ENCODE peak calls at places on chromosomes 3 and 15, in ten cellular contexts. Q, R, J, Y, B, C, Z, K, N and D are unnamed samples.

GRCh38 chr15:70160267-70160666 is 62.5 kb upstream of the TLE3 start:
- DNase-seq in Q (no peak), R (no peak), J (no peak), Y (peak), B (no peak), C (no peak), Z (peak), K (no peak), N (no peak), D (no peak)

GRCh38 chr3:56997675-56998074 is 62.8 kb upstream of the SPATA12 start:
- DNase-seq in Q (no peak), R (peak), J (no peak), Y (no peak), B (no peak), C (no peak), Z (no peak), K (no peak), N (no peak), D (no peak)

GRCh38 chr3:72906154-72906553 is 18.3 kb downstream of the GXYLT2 start:
- DNase-seq in Q (no peak), R (no peak), J (no peak), Y (no peak), B (no peak), C (no peak), Z (no peak), K (no peak), N (no peak), D (no peak)

GRCh38 chr15:61038910-61039309 is 190.2 kb downstream of the RORA start:
- DNase-seq in Q (no peak), R (no peak), J (no peak), Y (no peak), B (no peak), C (no peak), Z (no peak), K (no peak), N (no peak), D (no peak)

GRCh38 chr3:177287231-177287630 is 89.9 kb upstream of the TBL1XR1 start:
- DNase-seq in Q (no peak), R (no peak), J (no peak), Y (no peak), B (no peak), C (no peak), Z (no peak), K (no peak), N (no peak), D (no peak)

GRCh38 chr3:187296915-187297314 is 5.4 kb upstream of the MASP1 start:
- DNase-seq in Q (no peak), R (peak), J (no peak), Y (no peak), B (no peak), C (no peak), Z (no peak), K (no peak), N (no peak), D (no peak)

GRCh38 chr15:46077220-46077619 is 442.4 kb downstream of the SQOR start:
- DNase-seq in Q (no peak), R (no peak), J (no peak), Y (no peak), B (no peak), C (no peak), Z (no peak), K (no peak), N (no peak), D (no peak)

GRCh38 chr3:168620854-168621253 is 525.1 kb upstream of the GOLIM4 start:
- DNase-seq in Q (no peak), R (no peak), J (no peak), Y (no peak), B (peak), C (no peak), Z (no peak), K (no peak), N (peak), D (no peak)

GRCh38 chr3:112376413-112376812 is 43.5 kb downstream of the CD200 start:
- DNase-seq in Q (no peak), R (no peak), J (no peak), Y (no peak), B (no peak), C (no peak), Z (no peak), K (no peak), N (no peak), D (no peak)

GRCh38 chr3:65953881-65954733 is 84.6 kb downstream of the MAGI1 start:
- DNase-seq in Q (no peak), R (no peak), J (no peak), Y (peak), B (no peak), C (no peak), Z (peak), K (peak), N (peak), D (no peak)

GRCh38 chr3:14510838-14511622 is 29.1 kb downstream of the GRIP2 start:
- DNase-seq in Q (no peak), R (no peak), J (peak), Y (no peak), B (no peak), C (no peak), Z (peak), K (peak), N (no peak), D (no peak)

GRCh38 chr3:4980229-4981159 is 1.3 kb downstream of the BHLHE40 start:
- DNase-seq in Q (peak), R (peak), J (peak), Y (peak), B (peak), C (peak), Z (peak), K (peak), N (peak), D (peak)
- TF ChIP-seq POLR2A in Q (peak), R (peak), J (no peak), Y (no peak), B (no peak), C (peak), Z (peak), K (peak), N (no peak), D (peak)

GRCh38 chr15:25663515-25663914 is 199.6 kb downstream of the ATP10A start:
- DNase-seq in Q (no peak), R (no peak), J (no peak), Y (no peak), B (no peak), C (no peak), Z (no peak), K (no peak), N (no peak), D (no peak)

GRCh38 chr15:25658560-25658959 is 204.6 kb downstream of the ATP10A start:
- DNase-seq in Q (no peak), R (no peak), J (no peak), Y (no peak), B (no peak), C (no peak), Z (no peak), K (no peak), N (no peak), D (no peak)

GRCh38 chr15:25659251-25659650 is 203.9 kb downstream of the ATP10A start:
- DNase-seq in Q (no peak), R (no peak), J (no peak), Y (no peak), B (no peak), C (no peak), Z (no peak), K (no peak), N (no peak), D (no peak)

GRCh38 chr15:25664761-25665160 is 198.4 kb downstream of the ATP10A start:
- DNase-seq in Q (no peak), R (no peak), J (no peak), Y (no peak), B (no peak), C (no peak), Z (no peak), K (no peak), N (no peak), D (no peak)

DNA sequence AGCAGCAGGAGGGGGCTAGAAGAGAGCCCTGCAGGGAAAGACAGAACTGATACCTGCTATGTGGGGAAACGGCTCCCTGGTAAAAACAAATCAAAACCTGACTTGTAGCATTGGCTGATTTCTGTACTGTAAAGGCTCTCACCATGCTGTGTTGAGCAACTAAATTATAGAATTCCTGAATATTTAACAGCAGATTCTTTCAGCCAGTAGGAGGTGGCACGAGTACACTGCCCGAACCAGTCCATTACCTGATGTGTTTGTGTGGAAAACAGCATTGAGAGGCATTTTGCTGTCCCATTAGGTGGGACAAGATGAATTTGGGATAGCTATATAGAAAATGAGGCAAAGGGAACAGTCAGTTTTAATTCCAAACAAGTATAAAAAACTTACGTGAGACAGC is 201.2 kb downstream of the ATP10A start:
- DNase-seq in Q (no peak), R (no peak), J (no peak), Y (no peak), B (no peak), C (no peak), Z (no peak), K (no peak), N (no peak), D (no peak)
- TF ChIP-seq CTCF in Q (no peak), R (no peak), J (no peak), Y (no peak), B (no peak), C (no peak), Z (no peak), K (no peak), N (no peak), D (peak)

GRCh38 chr3:155854147-155854940 is at the start of gene SLC33A1:
- DNase-seq in Q (peak), R (peak), J (peak), Y (peak), B (peak), C (peak), Z (peak), K (peak), N (peak), D (peak)
- TF ChIP-seq POLR2A in Q (peak), R (peak), J (peak), Y (peak), B (peak), C (peak), Z (peak), K (peak), N (peak), D (no peak)

DNA sequence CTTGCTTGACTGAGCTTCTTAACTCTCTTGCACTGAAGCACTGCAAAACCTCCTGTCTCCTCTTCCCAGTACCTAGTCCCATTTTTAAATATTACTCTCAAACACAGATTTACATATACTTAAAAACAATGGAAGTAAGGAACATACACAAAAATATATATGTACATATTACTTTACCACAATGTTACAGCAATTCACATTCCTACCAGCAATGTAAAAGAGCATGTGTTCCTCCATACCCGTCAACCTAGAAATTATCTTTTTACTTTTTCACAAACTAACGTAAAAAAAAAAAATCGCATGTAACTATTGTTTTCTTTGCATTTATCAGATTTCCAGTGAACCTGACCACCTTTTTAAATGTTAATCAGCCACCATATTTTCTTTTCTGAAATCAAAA is 60.4 kb downstream of the RYK start:
- DNase-seq in Q (no peak), R (no peak), J (no peak), Y (no peak), B (no peak), C (no peak), Z (no peak), K (no peak), N (no peak), D (no peak)
- TF ChIP-seq CTCF in Q (no peak), R (no peak), J (no peak), Y (no peak), B (no peak), C (no peak), Z (no peak), K (no peak), N (no peak), D (no peak)

GRCh38 chr3:172156309-172156998 is 117.1 kb downstream of the FNDC3B start:
- DNase-seq in Q (no peak), R (no peak), J (no peak), Y (peak), B (peak), C (peak), Z (no peak), K (no peak), N (peak), D (no peak)
- TF ChIP-seq POLR2A in Q (no peak), R (no peak), J (no peak), Y (no peak), B (no peak), C (no peak), Z (no peak), K (no peak), N (no peak), D (no peak)